ENCODE peak calls at places on chromosome 15, in seven cellular contexts. One of them, this sample, is unnamed.

GRCh38 chr15:81168680-81169079 is 28.0 kb upstream of the IL16 start:
- DNase-seq in KBM-7: no peak
- DNase-seq in activated CD8-positive, alpha-beta memory T cell treated with anti-CD3 and anti-CD28 coated beads for 48 hours: no peak
- DNase-seq in GM18507: no peak
- DNase-seq in DMS153: no peak
- DNase-seq in activated CD4-positive, alpha-beta T cell treated with anti-CD3 and anti-CD28 coated beads for 48 hours: no peak
- DNase-seq in NCI-H2081: no peak
- DNase-seq in this sample: no peak

GRCh38 chr15:33587773-33588172 is 277.0 kb downstream of the RYR3 start:
- DNase-seq in activated CD4-positive, alpha-beta T cell treated with anti-CD3 and anti-CD28 coated beads for 48 hours: no peak
- DNase-seq in NCI-H2081: no peak
- DNase-seq in activated CD8-positive, alpha-beta memory T cell treated with anti-CD3 and anti-CD28 coated beads for 48 hours: no peak
- DNase-seq in KBM-7: no peak
- DNase-seq in DMS153: no peak
- DNase-seq in GM18507: no peak
- DNase-seq in this sample: no peak

GRCh38 chr15:40270246-40270995 is 12.4 kb downstream of the ANKRD63 start:
- DNase-seq in NCI-H2081: no peak
- DNase-seq in activated CD4-positive, alpha-beta T cell treated with anti-CD3 and anti-CD28 coated beads for 48 hours: no peak
- DNase-seq in DMS153: no peak
- DNase-seq in activated CD8-positive, alpha-beta memory T cell treated with anti-CD3 and anti-CD28 coated beads for 48 hours: no peak
- DNase-seq in GM18507: no peak
- DNase-seq in KBM-7: no peak
- DNase-seq in this sample: no peak

GRCh38 chr15:79981861-79982455 is 11.0 kb upstream of the BCL2A1 start:
- DNase-seq in KBM-7: peak; percentile 91
- DNase-seq in NCI-H2081: no peak
- DNase-seq in activated CD4-positive, alpha-beta T cell treated with anti-CD3 and anti-CD28 coated beads for 48 hours: no peak
- DNase-seq in activated CD8-positive, alpha-beta memory T cell treated with anti-CD3 and anti-CD28 coated beads for 48 hours: no peak
- DNase-seq in GM18507: no peak
- DNase-seq in DMS153: no peak
- DNase-seq in this sample: no peak

GRCh38 chr15:41695750-41696436 is 35.7 kb downstream of the MGA start:
- DNase-seq in NCI-H2081: peak; percentile 5
- DNase-seq in DMS153: no peak
- DNase-seq in GM18507: peak; percentile 54
- DNase-seq in activated CD4-positive, alpha-beta T cell treated with anti-CD3 and anti-CD28 coated beads for 48 hours: peak; percentile 59
- DNase-seq in activated CD8-positive, alpha-beta memory T cell treated with anti-CD3 and anti-CD28 coated beads for 48 hours: no peak
- DNase-seq in KBM-7: peak; percentile 90
- DNase-seq in this sample: peak; percentile 24

GRCh38 chr15:63945005-63945788 is 101.1 kb downstream of the DAPK2 start:
- DNase-seq in DMS153: peak; percentile 27
- DNase-seq in KBM-7: peak; percentile 90
- DNase-seq in NCI-H2081: peak; percentile 35
- DNase-seq in activated CD8-positive, alpha-beta memory T cell treated with anti-CD3 and anti-CD28 coated beads for 48 hours: no peak
- DNase-seq in GM18507: peak; percentile 40
- DNase-seq in activated CD4-positive, alpha-beta T cell treated with anti-CD3 and anti-CD28 coated beads for 48 hours: peak; percentile 83
- DNase-seq in this sample: peak; percentile 24

GRCh38 chr15:75213212-75213767 is 11.6 kb downstream of the C15orf39 start:
- DNase-seq in GM18507: no peak
- DNase-seq in activated CD4-positive, alpha-beta T cell treated with anti-CD3 and anti-CD28 coated beads for 48 hours: no peak
- DNase-seq in DMS153: no peak
- DNase-seq in KBM-7: no peak
- DNase-seq in NCI-H2081: no peak
- DNase-seq in activated CD8-positive, alpha-beta memory T cell treated with anti-CD3 and anti-CD28 coated beads for 48 hours: no peak
- DNase-seq in this sample: no peak

GRCh38 chr15:59398220-59398619 is 25.5 kb upstream of the MYO1E start:
- DNase-seq in GM18507: no peak
- DNase-seq in KBM-7: no peak
- DNase-seq in activated CD8-positive, alpha-beta memory T cell treated with anti-CD3 and anti-CD28 coated beads for 48 hours: no peak
- DNase-seq in NCI-H2081: no peak
- DNase-seq in activated CD4-positive, alpha-beta T cell treated with anti-CD3 and anti-CD28 coated beads for 48 hours: no peak
- DNase-seq in DMS153: no peak
- DNase-seq in this sample: no peak

GRCh38 chr15:82135645-82136044 is 89.8 kb upstream of the MEX3B start:
- DNase-seq in activated CD4-positive, alpha-beta T cell treated with anti-CD3 and anti-CD28 coated beads for 48 hours: no peak
- DNase-seq in DMS153: no peak
- DNase-seq in NCI-H2081: no peak
- DNase-seq in GM18507: no peak
- DNase-seq in KBM-7: no peak
- DNase-seq in activated CD8-positive, alpha-beta memory T cell treated with anti-CD3 and anti-CD28 coated beads for 48 hours: no peak
- DNase-seq in this sample: no peak

GRCh38 chr15:82663186-82663600 is 16.0 kb upstream of the CPEB1 start:
- DNase-seq in NCI-H2081: no peak
- DNase-seq in DMS153: no peak
- DNase-seq in activated CD4-positive, alpha-beta T cell treated with anti-CD3 and anti-CD28 coated beads for 48 hours: peak; percentile 65
- DNase-seq in GM18507: no peak
- DNase-seq in KBM-7: peak; percentile 80
- DNase-seq in activated CD8-positive, alpha-beta memory T cell treated with anti-CD3 and anti-CD28 coated beads for 48 hours: no peak
- DNase-seq in this sample: no peak

GRCh38 chr15:98277602-98278001 is 317.1 kb downstream of the ARRDC4 start:
- DNase-seq in GM18507: no peak
- DNase-seq in KBM-7: no peak
- DNase-seq in activated CD8-positive, alpha-beta memory T cell treated with anti-CD3 and anti-CD28 coated beads for 48 hours: no peak
- DNase-seq in activated CD4-positive, alpha-beta T cell treated with anti-CD3 and anti-CD28 coated beads for 48 hours: no peak
- DNase-seq in DMS153: no peak
- DNase-seq in NCI-H2081: no peak
- DNase-seq in this sample: no peak

GRCh38 chr15:73081321-73081958 is 29.2 kb downstream of the NEO1 start:
- DNase-seq in KBM-7: peak; percentile 71
- DNase-seq in DMS153: peak; percentile 1
- DNase-seq in NCI-H2081: peak; percentile 36
- DNase-seq in GM18507: no peak
- DNase-seq in activated CD8-positive, alpha-beta memory T cell treated with anti-CD3 and anti-CD28 coated beads for 48 hours: no peak
- DNase-seq in activated CD4-positive, alpha-beta T cell treated with anti-CD3 and anti-CD28 coated beads for 48 hours: no peak
- DNase-seq in this sample: peak; percentile 54

GRCh38 chr15:45117327-45118130 is 3.4 kb downstream of the DUOXA2 start:
- DNase-seq in NCI-H2081: no peak
- DNase-seq in activated CD4-positive, alpha-beta T cell treated with anti-CD3 and anti-CD28 coated beads for 48 hours: no peak
- DNase-seq in activated CD8-positive, alpha-beta memory T cell treated with anti-CD3 and anti-CD28 coated beads for 48 hours: no peak
- DNase-seq in DMS153: no peak
- DNase-seq in GM18507: no peak
- DNase-seq in KBM-7: no peak
- DNase-seq in this sample: no peak

GRCh38 chr15:85044251-85044853 is 62.7 kb downstream of the PDE8A start:
- DNase-seq in DMS153: peak; percentile 1
- DNase-seq in KBM-7: peak; percentile 81
- DNase-seq in activated CD4-positive, alpha-beta T cell treated with anti-CD3 and anti-CD28 coated beads for 48 hours: peak; percentile 53
- DNase-seq in GM18507: no peak
- DNase-seq in activated CD8-positive, alpha-beta memory T cell treated with anti-CD3 and anti-CD28 coated beads for 48 hours: no peak
- DNase-seq in NCI-H2081: no peak
- DNase-seq in this sample: peak; percentile 28

GRCh38 chr15:61081028-61081322 is 148.1 kb downstream of the RORA start:
- DNase-seq in activated CD8-positive, alpha-beta memory T cell treated with anti-CD3 and anti-CD28 coated beads for 48 hours: no peak
- DNase-seq in GM18507: no peak
- DNase-seq in KBM-7: no peak
- DNase-seq in activated CD4-positive, alpha-beta T cell treated with anti-CD3 and anti-CD28 coated beads for 48 hours: no peak
- DNase-seq in DMS153: no peak
- DNase-seq in NCI-H2081: no peak
- DNase-seq in this sample: no peak

GRCh38 chr15:38698215-38698614 is 133.6 kb upstream of the RASGRP1 start:
- DNase-seq in activated CD8-positive, alpha-beta memory T cell treated with anti-CD3 and anti-CD28 coated beads for 48 hours: no peak
- DNase-seq in activated CD4-positive, alpha-beta T cell treated with anti-CD3 and anti-CD28 coated beads for 48 hours: no peak
- DNase-seq in GM18507: no peak
- DNase-seq in KBM-7: peak; percentile 61
- DNase-seq in NCI-H2081: no peak
- DNase-seq in DMS153: no peak
- DNase-seq in this sample: no peak

GRCh38 chr15:46039703-46040102 is 404.9 kb downstream of the SQOR start:
- DNase-seq in KBM-7: no peak
- DNase-seq in DMS153: no peak
- DNase-seq in NCI-H2081: no peak
- DNase-seq in activated CD4-positive, alpha-beta T cell treated with anti-CD3 and anti-CD28 coated beads for 48 hours: no peak
- DNase-seq in activated CD8-positive, alpha-beta memory T cell treated with anti-CD3 and anti-CD28 coated beads for 48 hours: no peak
- DNase-seq in GM18507: no peak
- DNase-seq in this sample: no peak

GRCh38 chr15:69414702-69415161 is 583 bp downstream of the KIF23 start:
- DNase-seq in activated CD8-positive, alpha-beta memory T cell treated with anti-CD3 and anti-CD28 coated beads for 48 hours: no peak
- DNase-seq in GM18507: no peak
- DNase-seq in NCI-H2081: no peak
- DNase-seq in KBM-7: peak; percentile 79
- DNase-seq in DMS153: no peak
- DNase-seq in activated CD4-positive, alpha-beta T cell treated with anti-CD3 and anti-CD28 coated beads for 48 hours: peak; percentile 10
- DNase-seq in this sample: peak; percentile 4

GRCh38 chr15:52678468-52679231 is 538 bp downstream of the ATOSA start:
- DNase-seq in GM18507: no peak
- DNase-seq in activated CD4-positive, alpha-beta T cell treated with anti-CD3 and anti-CD28 coated beads for 48 hours: peak; percentile 64
- DNase-seq in activated CD8-positive, alpha-beta memory T cell treated with anti-CD3 and anti-CD28 coated beads for 48 hours: peak; percentile 15
- DNase-seq in DMS153: peak; percentile 8
- DNase-seq in KBM-7: peak; percentile 74
- DNase-seq in NCI-H2081: peak; percentile 65
- DNase-seq in this sample: no peak

GRCh38 chr15:47950447-47950846 is 170.3 kb upstream of the SLC24A5 start:
- DNase-seq in KBM-7: no peak
- DNase-seq in NCI-H2081: no peak
- DNase-seq in activated CD8-positive, alpha-beta memory T cell treated with anti-CD3 and anti-CD28 coated beads for 48 hours: no peak
- DNase-seq in DMS153: no peak
- DNase-seq in GM18507: no peak
- DNase-seq in activated CD4-positive, alpha-beta T cell treated with anti-CD3 and anti-CD28 coated beads for 48 hours: no peak
- DNase-seq in this sample: no peak

GRCh38 chr15:36109943-36110658 is 469.3 kb upstream of the CDIN1 start:
- DNase-seq in KBM-7: no peak
- DNase-seq in activated CD4-positive, alpha-beta T cell treated with anti-CD3 and anti-CD28 coated beads for 48 hours: no peak
- DNase-seq in GM18507: no peak
- DNase-seq in DMS153: no peak
- DNase-seq in NCI-H2081: no peak
- DNase-seq in activated CD8-positive, alpha-beta memory T cell treated with anti-CD3 and anti-CD28 coated beads for 48 hours: no peak
- DNase-seq in this sample: no peak

GRCh38 chr15:47477253-47477652 is 240.1 kb upstream of the SEMA6D start:
- DNase-seq in KBM-7: no peak
- DNase-seq in GM18507: no peak
- DNase-seq in activated CD4-positive, alpha-beta T cell treated with anti-CD3 and anti-CD28 coated beads for 48 hours: no peak
- DNase-seq in NCI-H2081: no peak
- DNase-seq in activated CD8-positive, alpha-beta memory T cell treated with anti-CD3 and anti-CD28 coated beads for 48 hours: no peak
- DNase-seq in DMS153: no peak
- DNase-seq in this sample: no peak

GRCh38 chr15:60328852-60329443 is 68.8 kb downstream of the ANXA2 start:
- DNase-seq in GM18507: no peak
- DNase-seq in activated CD8-positive, alpha-beta memory T cell treated with anti-CD3 and anti-CD28 coated beads for 48 hours: no peak
- DNase-seq in NCI-H2081: peak; percentile 16
- DNase-seq in KBM-7: peak; percentile 42
- DNase-seq in activated CD4-positive, alpha-beta T cell treated with anti-CD3 and anti-CD28 coated beads for 48 hours: peak; percentile 53
- DNase-seq in DMS153: no peak
- DNase-seq in this sample: no peak

GRCh38 chr15:52217186-52217585 is 26.0 kb upstream of the GNB5 start:
- DNase-seq in NCI-H2081: no peak
- DNase-seq in KBM-7: no peak
- DNase-seq in DMS153: no peak
- DNase-seq in activated CD4-positive, alpha-beta T cell treated with anti-CD3 and anti-CD28 coated beads for 48 hours: peak; percentile 46
- DNase-seq in GM18507: no peak
- DNase-seq in activated CD8-positive, alpha-beta memory T cell treated with anti-CD3 and anti-CD28 coated beads for 48 hours: no peak
- DNase-seq in this sample: no peak

GRCh38 chr15:74906450-74907276 is at the start of gene FAM219B:
- DNase-seq in activated CD4-positive, alpha-beta T cell treated with anti-CD3 and anti-CD28 coated beads for 48 hours: peak; percentile 86
- DNase-seq in DMS153: peak; percentile 2
- DNase-seq in NCI-H2081: peak; percentile 83
- DNase-seq in activated CD8-positive, alpha-beta memory T cell treated with anti-CD3 and anti-CD28 coated beads for 48 hours: peak; percentile 72
- DNase-seq in GM18507: peak; percentile 92
- DNase-seq in KBM-7: peak; percentile 86
- DNase-seq in this sample: peak; percentile 65

GRCh38 chr15:33243393-33243792 is 48.9 kb upstream of the FMN1 start:
- DNase-seq in activated CD8-positive, alpha-beta memory T cell treated with anti-CD3 and anti-CD28 coated beads for 48 hours: no peak
- DNase-seq in activated CD4-positive, alpha-beta T cell treated with anti-CD3 and anti-CD28 coated beads for 48 hours: no peak
- DNase-seq in NCI-H2081: no peak
- DNase-seq in DMS153: no peak
- DNase-seq in KBM-7: no peak
- DNase-seq in GM18507: no peak
- DNase-seq in this sample: no peak

GRCh38 chr15:38079236-38079635 is 144.8 kb downstream of the TMCO5A start:
- DNase-seq in DMS153: no peak
- DNase-seq in KBM-7: no peak
- DNase-seq in activated CD4-positive, alpha-beta T cell treated with anti-CD3 and anti-CD28 coated beads for 48 hours: no peak
- DNase-seq in activated CD8-positive, alpha-beta memory T cell treated with anti-CD3 and anti-CD28 coated beads for 48 hours: no peak
- DNase-seq in GM18507: no peak
- DNase-seq in NCI-H2081: no peak
- DNase-seq in this sample: no peak

GRCh38 chr15:98604983-98605382 is 43.4 kb upstream of the IGF1R start:
- DNase-seq in activated CD4-positive, alpha-beta T cell treated with anti-CD3 and anti-CD28 coated beads for 48 hours: no peak
- DNase-seq in GM18507: no peak
- DNase-seq in KBM-7: no peak
- DNase-seq in activated CD8-positive, alpha-beta memory T cell treated with anti-CD3 and anti-CD28 coated beads for 48 hours: no peak
- DNase-seq in NCI-H2081: no peak
- DNase-seq in DMS153: no peak
- DNase-seq in this sample: no peak

GRCh38 chr15:62426387-62426956 is 261.4 kb upstream of the C2CD4B start:
- DNase-seq in NCI-H2081: no peak
- DNase-seq in activated CD4-positive, alpha-beta T cell treated with anti-CD3 and anti-CD28 coated beads for 48 hours: no peak
- DNase-seq in DMS153: no peak
- DNase-seq in KBM-7: no peak
- DNase-seq in GM18507: no peak
- DNase-seq in activated CD8-positive, alpha-beta memory T cell treated with anti-CD3 and anti-CD28 coated beads for 48 hours: no peak
- DNase-seq in this sample: no peak

GRCh38 chr15:71139264-71139663 is 24.0 kb downstream of the THSD4 start:
- DNase-seq in DMS153: no peak
- DNase-seq in KBM-7: no peak
- DNase-seq in activated CD4-positive, alpha-beta T cell treated with anti-CD3 and anti-CD28 coated beads for 48 hours: no peak
- DNase-seq in GM18507: no peak
- DNase-seq in NCI-H2081: no peak
- DNase-seq in activated CD8-positive, alpha-beta memory T cell treated with anti-CD3 and anti-CD28 coated beads for 48 hours: no peak
- DNase-seq in this sample: no peak

GRCh38 chr15:39553947-39554731 is 26.7 kb upstream of the THBS1 start:
- DNase-seq in GM18507: no peak
- DNase-seq in NCI-H2081: peak; percentile 36
- DNase-seq in activated CD8-positive, alpha-beta memory T cell treated with anti-CD3 and anti-CD28 coated beads for 48 hours: no peak
- DNase-seq in DMS153: peak; percentile 79
- DNase-seq in KBM-7: no peak
- DNase-seq in activated CD4-positive, alpha-beta T cell treated with anti-CD3 and anti-CD28 coated beads for 48 hours: no peak
- DNase-seq in this sample: no peak

GRCh38 chr15:46408312-46408711 is 773.5 kb downstream of the SQOR start:
- DNase-seq in activated CD8-positive, alpha-beta memory T cell treated with anti-CD3 and anti-CD28 coated beads for 48 hours: no peak
- DNase-seq in KBM-7: no peak
- DNase-seq in activated CD4-positive, alpha-beta T cell treated with anti-CD3 and anti-CD28 coated beads for 48 hours: no peak
- DNase-seq in GM18507: no peak
- DNase-seq in DMS153: no peak
- DNase-seq in NCI-H2081: no peak
- DNase-seq in this sample: no peak

GRCh38 chr15:88716543-88717341 is 77.9 kb downstream of the ISG20 start:
- DNase-seq in KBM-7: no peak
- DNase-seq in DMS153: no peak
- DNase-seq in activated CD4-positive, alpha-beta T cell treated with anti-CD3 and anti-CD28 coated beads for 48 hours: no peak
- DNase-seq in activated CD8-positive, alpha-beta memory T cell treated with anti-CD3 and anti-CD28 coated beads for 48 hours: no peak
- DNase-seq in GM18507: no peak
- DNase-seq in NCI-H2081: no peak
- DNase-seq in this sample: no peak

GRCh38 chr15:40063563-40064011 is 24.6 kb upstream of the SRP14 start:
- DNase-seq in DMS153: no peak
- DNase-seq in NCI-H2081: no peak
- DNase-seq in KBM-7: no peak
- DNase-seq in activated CD8-positive, alpha-beta memory T cell treated with anti-CD3 and anti-CD28 coated beads for 48 hours: no peak
- DNase-seq in GM18507: no peak
- DNase-seq in activated CD4-positive, alpha-beta T cell treated with anti-CD3 and anti-CD28 coated beads for 48 hours: no peak
- DNase-seq in this sample: no peak

GRCh38 chr15:93862791-93863190 is 368.6 kb upstream of the MCTP2 start:
- DNase-seq in GM18507: no peak
- DNase-seq in activated CD8-positive, alpha-beta memory T cell treated with anti-CD3 and anti-CD28 coated beads for 48 hours: no peak
- DNase-seq in KBM-7: peak; percentile 74
- DNase-seq in activated CD4-positive, alpha-beta T cell treated with anti-CD3 and anti-CD28 coated beads for 48 hours: no peak
- DNase-seq in DMS153: no peak
- DNase-seq in NCI-H2081: no peak
- DNase-seq in this sample: no peak

GRCh38 chr15:52005748-52006701 is 13.0 kb upstream of the MAPK6 start:
- DNase-seq in activated CD4-positive, alpha-beta T cell treated with anti-CD3 and anti-CD28 coated beads for 48 hours: peak; percentile 44
- DNase-seq in KBM-7: no peak
- DNase-seq in GM18507: no peak
- DNase-seq in activated CD8-positive, alpha-beta memory T cell treated with anti-CD3 and anti-CD28 coated beads for 48 hours: no peak
- DNase-seq in NCI-H2081: no peak
- DNase-seq in DMS153: no peak
- DNase-seq in this sample: no peak